ENCODE peak calls at places on chromosomes 3 and 15, in four cellular contexts. V is testis, Z is HepG2, U is adipocyte. T is an unnamed sample.

GRCh38 chr3:55607175-55607574 is 120.1 kb upstream of the WNT5A start:
- DNase-seq in V (no peak), Z (no peak), U (no peak), T (no peak)

GRCh38 chr3:121430816-121431215 is 115.0 kb downstream of the POLQ start:
- DNase-seq in V (no peak), Z (no peak), U (no peak), T (no peak)

GRCh38 chr15:80693682-80694623 is 1.2 kb upstream of the ABHD17C start:
- DNase-seq in V (no peak), Z (no peak), U (no peak), T (no peak)

GRCh38 chr3:131762981-131763380 is 260.2 kb upstream of the MRPL3 start:
- DNase-seq in V (no peak), Z (no peak), U (peak; percentile 3), T (no peak)

GRCh38 chr3:194931366-194931765 is 245.7 kb downstream of the FAM43A start:
- DNase-seq in V (no peak), Z (no peak), U (no peak), T (no peak)

GRCh38 chr3:194682651-194683310 is 2.9 kb upstream of the FAM43A start:
- DNase-seq in V (peak; percentile 81), Z (peak; percentile 83), U (peak; percentile 92), T (peak; percentile 74)

GRCh38 chr3:38644016-38644661 is 5.3 kb downstream of the SCN5A start:
- DNase-seq in V (no peak), Z (no peak), U (no peak), T (no peak)

GRCh38 chr3:71510485-71510884 is 73.0 kb downstream of the FOXP1 start:
- DNase-seq in V (no peak), Z (peak; percentile 4), U (peak; percentile 40), T (no peak)

GRCh38 chr3:43087249-43087776 is 18.6 kb downstream of the POMGNT2 start:
- DNase-seq in V (no peak), Z (no peak), U (no peak), T (no peak)

GRCh38 chr3:125334675-125335560 is 40.2 kb downstream of the ZNF148 start:
- DNase-seq in V (no peak), Z (no peak), U (no peak), T (no peak)

GRCh38 chr15:64161688-64162477 is 939 bp downstream of the PPIB start:
- DNase-seq in V (no peak), Z (no peak), U (peak; percentile 6), T (no peak)

GRCh38 chr3:177781686-177782161 is 584.4 kb upstream of the TBL1XR1 start:
- DNase-seq in V (peak; percentile 69), Z (no peak), U (peak; percentile 92), T (no peak)

GRCh38 chr15:53009093-53009492 is 219.0 kb upstream of the ONECUT1 start:
- DNase-seq in V (no peak), Z (no peak), U (no peak), T (no peak)
- H3K4me1 ChIP-seq in V (no peaks in the 10 kb centered on the region), Z (no peaks in the 10 kb centered on the region), U (no peaks in the 10 kb centered on the region), T (no peaks in the 10 kb centered on the region)

DNA sequence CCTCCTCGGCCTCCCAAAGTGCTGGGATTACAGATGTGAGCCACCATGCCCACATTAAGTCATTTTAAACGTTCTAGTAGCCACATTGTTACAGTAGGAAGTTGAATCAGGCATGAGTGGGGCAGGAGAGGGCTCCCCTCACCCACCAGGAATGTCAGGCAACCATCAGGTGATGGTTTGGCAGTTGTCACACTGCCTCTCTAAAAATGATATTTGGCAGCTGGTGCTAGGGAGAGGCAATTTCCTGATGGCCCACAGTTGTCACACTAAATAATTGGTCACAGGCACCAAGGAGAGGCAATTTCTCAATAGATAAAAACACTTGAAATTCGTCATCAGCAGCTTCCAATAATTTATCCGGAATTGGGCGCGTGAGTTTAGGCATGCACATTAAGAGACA is 79.2 kb upstream of the ABHD2 start:
- DNase-seq in V (no peak), Z (no peak), U (no peak), T (no peak)
- H3K4me1 ChIP-seq in V (no peaks in the 10 kb centered on the region), Z (peaks cover under 1% of the 10 kb centered on the region), U (no peaks in the 10 kb centered on the region), T (no peaks in the 10 kb centered on the region)

DNA sequence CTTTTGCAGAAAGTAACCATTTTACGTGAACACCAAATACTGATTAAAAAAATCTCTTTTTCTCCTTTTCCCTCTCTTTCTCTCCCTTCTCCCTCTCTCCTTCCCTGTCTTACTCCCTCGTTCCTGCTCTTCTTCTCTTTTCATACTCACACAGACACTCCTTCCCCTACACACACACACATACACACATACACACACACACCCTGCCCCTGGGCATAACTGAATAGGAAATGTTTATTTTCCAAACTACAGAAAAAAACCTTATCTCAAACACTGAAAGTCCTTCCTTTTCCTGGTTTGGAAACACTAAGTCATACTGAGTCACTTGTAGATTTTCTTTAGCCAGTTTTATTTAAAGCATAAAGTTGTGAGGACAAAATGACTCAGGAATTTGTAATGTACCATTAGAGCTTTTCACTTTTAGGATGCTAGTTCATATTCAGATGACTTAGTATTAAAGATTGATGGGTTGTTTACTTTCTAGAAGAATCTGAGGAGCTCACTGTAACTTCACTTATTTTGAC is 62.4 kb downstream of the MBNL1 start:
- DNase-seq in V (no peak), Z (peak; percentile 29), U (peak; percentile 79), T (peak; percentile 88)
- H3K4me1 ChIP-seq in V (peaks cover 12% of the 10 kb centered on the region), Z (peaks cover 31% of the 10 kb centered on the region), U (peaks cover 56% of the 10 kb centered on the region), T (peaks cover 39% of the 10 kb centered on the region)

GRCh38 chr15:36278219-36278618 is 301.2 kb upstream of the CDIN1 start:
- DNase-seq in V (no peak), Z (no peak), U (no peak), T (no peak)
- H3K4me1 ChIP-seq in V (no peaks in the 10 kb centered on the region), Z (no peaks in the 10 kb centered on the region), U (no peaks in the 10 kb centered on the region), T (peaks cover 11% of the 10 kb centered on the region)

DNA sequence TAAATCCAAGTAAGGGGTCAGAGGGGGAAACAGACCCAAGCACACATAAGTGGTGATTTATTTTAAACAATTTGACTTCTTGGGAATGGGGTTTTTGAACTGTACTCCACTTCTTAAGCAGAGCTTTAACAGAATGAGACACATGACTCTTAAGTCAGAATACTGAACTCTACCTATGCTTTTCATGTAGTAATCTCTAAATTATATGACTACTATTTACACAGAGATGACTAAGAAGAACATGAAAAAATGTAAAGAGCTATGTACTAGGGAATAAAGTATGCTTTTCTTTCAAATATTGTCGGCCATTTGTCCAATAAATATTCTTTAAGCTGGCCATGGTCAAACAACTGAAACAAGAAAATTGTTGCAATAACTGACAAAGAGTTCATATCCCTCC is 35.2 kb downstream of the TRANK1 start:
- DNase-seq in V (no peak), Z (no peak), U (no peak), T (no peak)
- H3K4me1 ChIP-seq in V (no peaks in the 10 kb centered on the region), Z (peaks cover 23% of the 10 kb centered on the region), U (peaks cover 27% of the 10 kb centered on the region), T (no peaks in the 10 kb centered on the region)

DNA sequence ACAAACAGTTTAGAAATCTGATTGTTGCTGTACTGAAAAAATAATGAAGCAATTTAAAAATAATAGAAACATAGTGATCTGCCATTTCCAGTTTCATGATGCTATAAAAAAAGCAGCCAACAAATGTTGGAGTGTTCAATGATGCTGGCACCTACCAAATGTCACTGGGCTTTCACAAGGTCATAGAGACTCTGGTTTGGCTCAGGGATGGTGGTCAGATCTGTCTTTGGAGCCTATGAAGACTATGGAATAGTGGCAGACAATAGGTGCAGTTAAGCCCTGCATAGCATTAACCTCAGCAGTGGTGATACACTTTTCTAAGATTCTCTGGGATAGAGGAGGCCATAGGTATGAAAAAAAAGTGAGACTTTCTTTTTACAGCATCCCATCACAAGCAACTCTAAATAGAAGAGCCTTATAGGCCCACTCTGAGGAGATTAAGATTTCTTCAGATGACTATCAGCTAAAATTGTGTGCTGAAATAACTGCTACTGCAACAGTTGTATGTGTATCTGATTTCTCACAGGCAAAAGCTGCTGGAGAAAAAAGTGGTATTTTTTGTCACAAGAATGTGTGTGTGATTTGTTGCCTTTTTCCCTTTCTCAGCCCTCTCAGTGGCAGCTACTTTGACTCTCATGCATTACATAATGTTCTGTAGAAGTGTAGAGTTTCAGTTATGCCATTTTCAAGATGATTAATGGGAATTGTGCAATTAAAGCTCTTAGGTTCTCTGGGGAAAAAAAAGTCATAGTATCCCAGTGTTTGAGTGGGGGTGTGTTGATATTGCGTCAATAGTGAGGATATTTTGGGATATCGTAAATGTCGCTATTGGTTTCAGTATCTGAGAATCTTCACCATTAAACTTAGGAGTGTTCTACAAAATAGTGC is 137.4 kb downstream of the MBNL1 start:
- DNase-seq in V (no peak), Z (no peak), U (peak; percentile 89), T (peak; percentile 66)
- H3K4me1 ChIP-seq in V (peaks cover 14% of the 10 kb centered on the region), Z (peaks cover 29% of the 10 kb centered on the region), U (peaks cover 54% of the 10 kb centered on the region), T (no peaks in the 10 kb centered on the region)

DNA sequence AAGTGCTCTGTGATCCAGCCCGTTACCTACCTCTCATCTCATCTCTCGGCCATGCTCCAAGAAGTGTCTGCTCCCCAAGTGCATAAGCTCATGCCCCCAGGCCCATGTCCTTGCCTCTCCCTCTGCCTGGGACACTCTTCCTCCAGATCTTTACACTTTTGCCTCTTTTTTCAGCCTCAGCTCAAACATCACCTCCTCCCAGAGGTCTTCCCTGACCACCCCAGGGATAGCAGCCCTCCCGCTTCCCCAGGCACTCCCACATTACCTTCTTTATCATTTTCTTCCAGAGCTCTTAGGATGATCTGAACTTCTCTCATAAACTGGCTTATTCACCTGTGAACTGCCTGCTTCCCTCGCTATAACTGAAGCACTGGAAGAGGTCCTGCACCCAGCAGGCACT is 2.7 kb upstream of the FURIN start:
- DNase-seq in V (no peak), Z (no peak), U (no peak), T (no peak)
- H3K4me1 ChIP-seq in V (peaks cover 15% of the 10 kb centered on the region), Z (peaks cover 81% of the 10 kb centered on the region), U (peaks cover 37% of the 10 kb centered on the region), T (peaks cover 24% of the 10 kb centered on the region)

GRCh38 chr15:68418611-68419161 is 13.3 kb downstream of the ITGA11 start:
- DNase-seq in V (peak; percentile 28), Z (no peak), U (peak; percentile 57), T (no peak)
- H3K4me1 ChIP-seq in V (peaks cover 11% of the 10 kb centered on the region), Z (peaks cover 18% of the 10 kb centered on the region), U (peaks cover 49% of the 10 kb centered on the region), T (no peaks in the 10 kb centered on the region)